ENCODE peak calls at places on chromosomes 1 and 21, in eight cellular contexts. One of them, this sample, is unnamed.

GRCh38 chr1:212203611-212204010 is 81.6 kb upstream of the PPP2R5A start:
- DNase-seq in tibial artery: no peak
- DNase-seq in HEK293T: no peak
- DNase-seq in heart left ventricle: no peak
- DNase-seq in NCI-H1105 treated with DMSO at 0.1 percent for 48 hours: no peak
- DNase-seq in stimulated activated CD4-positive, alpha-beta T cell treated with anti-CD3 and anti-CD28 coated beads, Interleukin-1b, Interleukin-23, amount 100 ng/mL, for 4 hours: no peak
- DNase-seq in PC-3: no peak
- DNase-seq in brain microvascular endothelial cell: no peak
- DNase-seq in this sample: no peak

GRCh38 chr1:39183503-39184353 is 20.8 kb upstream of the MACF1 start:
- DNase-seq in tibial artery: no peak
- DNase-seq in HEK293T: peak
- DNase-seq in heart left ventricle: no peak
- DNase-seq in NCI-H1105 treated with DMSO at 0.1 percent for 48 hours: peak
- DNase-seq in stimulated activated CD4-positive, alpha-beta T cell treated with anti-CD3 and anti-CD28 coated beads, Interleukin-1b, Interleukin-23, amount 100 ng/mL, for 4 hours: peak
- DNase-seq in PC-3: peak
- DNase-seq in brain microvascular endothelial cell: peak
- DNase-seq in this sample: peak

GRCh38 chr1:53110370-53111072 is 31.9 kb downstream of the SLC1A7 start:
- DNase-seq in tibial artery: no peak
- DNase-seq in HEK293T: no peak
- DNase-seq in heart left ventricle: no peak
- DNase-seq in NCI-H1105 treated with DMSO at 0.1 percent for 48 hours: no peak
- DNase-seq in stimulated activated CD4-positive, alpha-beta T cell treated with anti-CD3 and anti-CD28 coated beads, Interleukin-1b, Interleukin-23, amount 100 ng/mL, for 4 hours: no peak
- DNase-seq in PC-3: peak
- DNase-seq in brain microvascular endothelial cell: no peak
- DNase-seq in this sample: no peak

GRCh38 chr21:14869984-14870840 is 194.6 kb downstream of the NRIP1 start:
- DNase-seq in tibial artery: no peak
- DNase-seq in HEK293T: no peak
- DNase-seq in heart left ventricle: no peak
- DNase-seq in NCI-H1105 treated with DMSO at 0.1 percent for 48 hours: no peak
- DNase-seq in stimulated activated CD4-positive, alpha-beta T cell treated with anti-CD3 and anti-CD28 coated beads, Interleukin-1b, Interleukin-23, amount 100 ng/mL, for 4 hours: no peak
- DNase-seq in PC-3: peak
- DNase-seq in brain microvascular endothelial cell: no peak
- DNase-seq in this sample: no peak

GRCh38 chr1:160997323-160998038 is 23.5 kb downstream of the F11R start:
- DNase-seq in tibial artery: no peak
- DNase-seq in HEK293T: peak
- DNase-seq in heart left ventricle: peak
- DNase-seq in NCI-H1105 treated with DMSO at 0.1 percent for 48 hours: no peak
- DNase-seq in stimulated activated CD4-positive, alpha-beta T cell treated with anti-CD3 and anti-CD28 coated beads, Interleukin-1b, Interleukin-23, amount 100 ng/mL, for 4 hours: peak
- DNase-seq in PC-3: peak
- DNase-seq in brain microvascular endothelial cell: peak
- DNase-seq in this sample: no peak

GRCh38 chr1:193486671-193487229 is 300.3 kb upstream of the B3GALT2 start:
- DNase-seq in tibial artery: no peak
- DNase-seq in HEK293T: no peak
- DNase-seq in heart left ventricle: no peak
- DNase-seq in NCI-H1105 treated with DMSO at 0.1 percent for 48 hours: no peak
- DNase-seq in stimulated activated CD4-positive, alpha-beta T cell treated with anti-CD3 and anti-CD28 coated beads, Interleukin-1b, Interleukin-23, amount 100 ng/mL, for 4 hours: no peak
- DNase-seq in PC-3: no peak
- DNase-seq in brain microvascular endothelial cell: peak
- DNase-seq in this sample: no peak

GRCh38 chr1:1421147-1421906 is at the start of gene ANKRD65:
- DNase-seq in tibial artery: no peak
- DNase-seq in HEK293T: no peak
- DNase-seq in heart left ventricle: peak
- DNase-seq in NCI-H1105 treated with DMSO at 0.1 percent for 48 hours: peak
- DNase-seq in stimulated activated CD4-positive, alpha-beta T cell treated with anti-CD3 and anti-CD28 coated beads, Interleukin-1b, Interleukin-23, amount 100 ng/mL, for 4 hours: no peak
- DNase-seq in PC-3: no peak
- DNase-seq in brain microvascular endothelial cell: no peak
- DNase-seq in this sample: no peak

GRCh38 chr21:34526618-34527290 is 14.7 kb upstream of the KCNE1 start:
- DNase-seq in tibial artery: peak
- DNase-seq in HEK293T: peak
- DNase-seq in heart left ventricle: no peak
- DNase-seq in NCI-H1105 treated with DMSO at 0.1 percent for 48 hours: no peak
- DNase-seq in stimulated activated CD4-positive, alpha-beta T cell treated with anti-CD3 and anti-CD28 coated beads, Interleukin-1b, Interleukin-23, amount 100 ng/mL, for 4 hours: peak
- DNase-seq in PC-3: peak
- DNase-seq in brain microvascular endothelial cell: peak
- DNase-seq in this sample: peak

GRCh38 chr1:86515597-86515996 is 31.3 kb upstream of the CLCA4 start:
- DNase-seq in tibial artery: no peak
- DNase-seq in HEK293T: peak
- DNase-seq in heart left ventricle: no peak
- DNase-seq in NCI-H1105 treated with DMSO at 0.1 percent for 48 hours: peak
- DNase-seq in stimulated activated CD4-positive, alpha-beta T cell treated with anti-CD3 and anti-CD28 coated beads, Interleukin-1b, Interleukin-23, amount 100 ng/mL, for 4 hours: no peak
- DNase-seq in PC-3: peak
- DNase-seq in brain microvascular endothelial cell: no peak
- DNase-seq in this sample: no peak

GRCh38 chr1:161973924-161974845 is 49.5 kb downstream of the OLFML2B start:
- DNase-seq in tibial artery: peak
- DNase-seq in HEK293T: no peak
- DNase-seq in heart left ventricle: no peak
- DNase-seq in NCI-H1105 treated with DMSO at 0.1 percent for 48 hours: no peak
- DNase-seq in stimulated activated CD4-positive, alpha-beta T cell treated with anti-CD3 and anti-CD28 coated beads, Interleukin-1b, Interleukin-23, amount 100 ng/mL, for 4 hours: no peak
- DNase-seq in PC-3: no peak
- DNase-seq in brain microvascular endothelial cell: no peak
- DNase-seq in this sample: peak

GRCh38 chr1:231550448-231550781 is 21.9 kb downstream of the TSNAX start:
- DNase-seq in tibial artery: no peak
- DNase-seq in HEK293T: peak
- DNase-seq in heart left ventricle: no peak
- DNase-seq in NCI-H1105 treated with DMSO at 0.1 percent for 48 hours: no peak
- DNase-seq in stimulated activated CD4-positive, alpha-beta T cell treated with anti-CD3 and anti-CD28 coated beads, Interleukin-1b, Interleukin-23, amount 100 ng/mL, for 4 hours: no peak
- DNase-seq in PC-3: peak
- DNase-seq in brain microvascular endothelial cell: no peak
- DNase-seq in this sample: no peak

GRCh38 chr1:12184008-12184681 is 17.4 kb downstream of the TNFRSF1B start:
- DNase-seq in tibial artery: peak
- DNase-seq in HEK293T: no peak
- DNase-seq in heart left ventricle: peak
- DNase-seq in NCI-H1105 treated with DMSO at 0.1 percent for 48 hours: no peak
- DNase-seq in stimulated activated CD4-positive, alpha-beta T cell treated with anti-CD3 and anti-CD28 coated beads, Interleukin-1b, Interleukin-23, amount 100 ng/mL, for 4 hours: no peak
- DNase-seq in PC-3: no peak
- DNase-seq in brain microvascular endothelial cell: peak
- DNase-seq in this sample: peak

GRCh38 chr1:62964141-62964540 is 180.2 kb downstream of the ATG4C start:
- DNase-seq in tibial artery: no peak
- DNase-seq in HEK293T: no peak
- DNase-seq in heart left ventricle: no peak
- DNase-seq in NCI-H1105 treated with DMSO at 0.1 percent for 48 hours: no peak
- DNase-seq in stimulated activated CD4-positive, alpha-beta T cell treated with anti-CD3 and anti-CD28 coated beads, Interleukin-1b, Interleukin-23, amount 100 ng/mL, for 4 hours: no peak
- DNase-seq in PC-3: no peak
- DNase-seq in brain microvascular endothelial cell: no peak
- DNase-seq in this sample: no peak

GRCh38 chr1:37437058-37437457 is 37.3 kb upstream of the ZC3H12A start:
- DNase-seq in tibial artery: no peak
- DNase-seq in HEK293T: no peak
- DNase-seq in heart left ventricle: no peak
- DNase-seq in NCI-H1105 treated with DMSO at 0.1 percent for 48 hours: no peak
- DNase-seq in stimulated activated CD4-positive, alpha-beta T cell treated with anti-CD3 and anti-CD28 coated beads, Interleukin-1b, Interleukin-23, amount 100 ng/mL, for 4 hours: no peak
- DNase-seq in PC-3: no peak
- DNase-seq in brain microvascular endothelial cell: no peak
- DNase-seq in this sample: no peak

GRCh38 chr1:37032660-37033354 is 1.5 kb downstream of the GRIK3 start:
- DNase-seq in tibial artery: no peak
- DNase-seq in HEK293T: no peak
- DNase-seq in heart left ventricle: no peak
- DNase-seq in NCI-H1105 treated with DMSO at 0.1 percent for 48 hours: no peak
- DNase-seq in stimulated activated CD4-positive, alpha-beta T cell treated with anti-CD3 and anti-CD28 coated beads, Interleukin-1b, Interleukin-23, amount 100 ng/mL, for 4 hours: no peak
- DNase-seq in PC-3: no peak
- DNase-seq in brain microvascular endothelial cell: no peak
- DNase-seq in this sample: no peak

GRCh38 chr21:30620080-30620479 is 347 bp upstream of the KRTAP20-4 start:
- DNase-seq in tibial artery: no peak
- DNase-seq in HEK293T: no peak
- DNase-seq in heart left ventricle: no peak
- DNase-seq in NCI-H1105 treated with DMSO at 0.1 percent for 48 hours: no peak
- DNase-seq in stimulated activated CD4-positive, alpha-beta T cell treated with anti-CD3 and anti-CD28 coated beads, Interleukin-1b, Interleukin-23, amount 100 ng/mL, for 4 hours: no peak
- DNase-seq in PC-3: peak
- DNase-seq in brain microvascular endothelial cell: no peak
- DNase-seq in this sample: no peak

GRCh38 chr1:222522105-222522915 is 25.6 kb downstream of the HHIPL2 start:
- DNase-seq in tibial artery: no peak
- DNase-seq in HEK293T: no peak
- DNase-seq in heart left ventricle: no peak
- DNase-seq in NCI-H1105 treated with DMSO at 0.1 percent for 48 hours: no peak
- DNase-seq in stimulated activated CD4-positive, alpha-beta T cell treated with anti-CD3 and anti-CD28 coated beads, Interleukin-1b, Interleukin-23, amount 100 ng/mL, for 4 hours: no peak
- DNase-seq in PC-3: peak
- DNase-seq in brain microvascular endothelial cell: no peak
- DNase-seq in this sample: no peak